ENCODE peak calls at places on chromosome 21, in four cellular contexts. E, H, K and U are unnamed samples. For H3K27me3, the result is how much of the 10 kb centered on the place peaks cover.

GRCh38 chr21:17712887-17713286 is 100.2 kb upstream of the BTG3 start:
- DNase-seq in K (no peak), H (no peak), E (no peak), U (no peak)

GRCh38 chr21:29091032-29091431 is 17.6 kb upstream of the CCT8 start:
- DNase-seq in E (no peak), H (peak), K (no peak), U (peak)

GRCh38 chr21:18245493-18245967 is 897 bp downstream of the CHODL start:
- DNase-seq in E (no peak), K (no peak), H (no peak), U (no peak)

GRCh38 chr21:46096596-46096981 is 1.3 kb upstream of the COL6A2 start:
- DNase-seq in H (no peak), K (peak), E (no peak), U (no peak)

GRCh38 chr21:31877558-31877957 is 4.7 kb downstream of the HUNK start:
- DNase-seq in E (no peak), H (no peak), K (no peak), U (no peak)

GRCh38 chr21:45827881-45828579 is 153.5 kb upstream of the COL6A1 start:
- DNase-seq in E (no peak), H (no peak), K (no peak), U (no peak)

GRCh38 chr21:46093668-46094400 is 4.1 kb upstream of the COL6A2 start:
- DNase-seq in K (peak), H (no peak), E (no peak), U (no peak)

GRCh38 chr21:42670884-42671283 is 17.5 kb downstream of the PDE9A start:
- DNase-seq in E (no peak), K (no peak), H (no peak), U (no peak)

GRCh38 chr21:43362306-43362927 is 64.5 kb downstream of the SIK1 start:
- DNase-seq in H (peak), E (peak), K (peak), U (no peak)

GRCh38 chr21:25115021-25115420 is 492.3 kb downstream of the MRPL39 start:
- DNase-seq in K (no peak), E (no peak), H (no peak), U (no peak)

GRCh38 chr21:45695086-45695485 is 51.6 kb downstream of the PCBP3 start:
- DNase-seq in K (no peak), E (no peak), H (no peak), U (no peak)

GRCh38 chr21:17726047-17726446 is 93.1 kb downstream of the C21orf91 start:
- DNase-seq in K (no peak), E (no peak), H (no peak), U (peak)

GRCh38 chr21:45250272-45250671 is 37.4 kb downstream of the POFUT2 start:
- DNase-seq in K (no peak), H (no peak), E (no peak), U (no peak)

GRCh38 chr21:46325073-46325912 is 1.3 kb downstream of the PCNT start:
- DNase-seq in K (peak), E (peak), H (peak), U (peak)

GRCh38 chr21:14737278-14737677 is 191.2 kb upstream of the SAMSN1 start:
- DNase-seq in K (no peak), E (no peak), H (no peak), U (no peak)

GRCh38 chr21:46605759-46606426 is 1.0 kb upstream of the S100B start:
- DNase-seq in E (peak), H (no peak), K (no peak), U (no peak)

GRCh38 chr21:14531927-14532326 is 14.2 kb downstream of the SAMSN1 start:
- DNase-seq in H (no peak), K (no peak), E (no peak), U (no peak)

GRCh38 chr21:44872568-44873355 is 728 bp downstream of the PTTG1IP start:
- DNase-seq in E (peak), H (peak), K (peak), U (no peak)

GRCh38 chr21:15204140-15204774 is 139.5 kb upstream of the NRIP1 start:
- DNase-seq in H (no peak), E (no peak), K (no peak), U (no peak)

GRCh38 chr21:42233067-42233981 is 14.4 kb downstream of the ABCG1 start:
- DNase-seq in H (peak), K (no peak), E (peak), U (peak)

GRCh38 chr21:20343186-20343585 is 655.0 kb upstream of the NCAM2 start:
- DNase-seq in K (no peak), E (no peak), H (no peak), U (no peak)

GRCh38 chr21:20802631-20803260 is 195.5 kb upstream of the NCAM2 start:
- DNase-seq in E (no peak), K (no peak), H (no peak), U (no peak)

GRCh38 chr21:35399002-35399401 is 349.9 kb upstream of the RUNX1 start:
- DNase-seq in K (no peak), E (no peak), H (no peak), U (no peak)
- TF ChIP-seq CTCF in K (no peak), E (no peak), H (no peak), U (no peak)

DNA sequence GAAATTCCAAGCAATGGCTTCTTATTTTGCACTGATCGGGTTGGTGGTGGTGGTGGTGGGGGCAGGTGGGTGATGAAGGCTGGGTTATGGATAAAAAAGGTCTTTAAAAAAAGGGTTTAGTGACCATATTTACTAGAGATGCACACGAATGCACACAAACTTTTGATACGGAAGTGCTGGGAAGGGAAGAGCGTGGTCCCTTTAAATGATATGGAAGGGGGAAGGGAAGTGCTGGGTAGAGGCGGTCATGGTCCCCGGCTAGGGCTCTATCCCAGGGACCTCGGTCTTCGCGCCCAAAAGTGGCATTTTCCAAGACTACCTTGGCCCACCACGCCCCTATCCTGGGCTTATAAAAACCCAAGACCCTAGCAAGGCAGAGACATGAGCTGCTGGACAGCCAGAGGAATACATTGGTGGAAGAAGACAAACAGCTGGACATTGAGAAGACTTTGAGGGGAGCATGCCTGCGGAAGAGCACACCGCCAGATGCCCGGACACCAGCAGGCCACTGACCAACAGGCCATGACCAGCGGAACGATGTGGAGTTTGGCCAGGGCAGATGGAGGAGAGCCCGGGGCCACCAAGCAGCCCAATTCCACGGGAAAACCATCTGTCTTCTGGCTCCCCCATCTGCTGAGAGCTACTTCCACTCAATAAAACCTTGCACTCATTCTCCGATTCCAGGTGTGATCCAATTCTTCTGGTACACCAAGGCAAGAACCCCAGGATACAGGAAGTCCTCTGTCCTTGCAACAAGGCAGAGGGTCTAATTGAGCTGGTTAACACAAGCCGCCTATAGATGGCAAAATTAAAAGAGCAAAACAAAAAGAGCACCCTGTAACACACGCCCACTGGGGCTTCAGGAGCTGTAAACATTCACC is 1720.2 kb downstream of the MRPL39 start:
- DNase-seq in K (no peak), H (no peak), E (no peak), U (no peak)
- H3K4me3 ChIP-seq in K (no peak), H (no peak), E (no peak), U (no peak)

GRCh38 chr21:33021667-33022066 is 4.1 kb upstream of the OLIG2 start:
- DNase-seq in H (no peak), K (no peak), E (no peak), U (no peak)

GRCh38 chr21:33022828-33023573 is 2.7 kb upstream of the OLIG2 start:
- DNase-seq in E (no peak), H (no peak), K (no peak), U (no peak)

GRCh38 chr21:33023574-33024277 is 2.0 kb upstream of the OLIG2 start:
- DNase-seq in E (no peak), K (no peak), H (no peak), U (no peak)

GRCh38 chr21:33021150-33021549 is 4.6 kb upstream of the OLIG2 start:
- DNase-seq in E (no peak), K (no peak), H (no peak), U (no peak)

DNA sequence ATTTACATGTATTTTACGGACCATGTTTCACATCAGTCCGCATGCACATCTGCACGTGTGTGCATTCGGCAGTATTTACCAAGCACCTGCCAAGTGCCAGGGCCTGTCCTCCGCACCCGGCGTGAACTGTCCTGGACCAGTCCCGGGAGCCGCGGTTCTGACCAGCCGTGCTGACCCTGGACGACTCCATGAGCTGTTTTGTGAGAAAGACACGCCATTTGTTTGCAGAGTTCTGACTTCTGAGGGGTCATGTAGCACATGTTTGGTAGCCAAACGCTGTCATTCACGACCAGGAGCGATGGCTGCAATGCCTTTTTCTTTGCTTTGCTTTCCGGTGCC is 3.3 kb upstream of the OLIG2 start:
- DNase-seq in H (no peak), K (no peak), E (no peak), U (no peak)
- H3K27me3 ChIP-seq in H (half or more), K (under half), E (half or more), U (half or more)

DNA sequence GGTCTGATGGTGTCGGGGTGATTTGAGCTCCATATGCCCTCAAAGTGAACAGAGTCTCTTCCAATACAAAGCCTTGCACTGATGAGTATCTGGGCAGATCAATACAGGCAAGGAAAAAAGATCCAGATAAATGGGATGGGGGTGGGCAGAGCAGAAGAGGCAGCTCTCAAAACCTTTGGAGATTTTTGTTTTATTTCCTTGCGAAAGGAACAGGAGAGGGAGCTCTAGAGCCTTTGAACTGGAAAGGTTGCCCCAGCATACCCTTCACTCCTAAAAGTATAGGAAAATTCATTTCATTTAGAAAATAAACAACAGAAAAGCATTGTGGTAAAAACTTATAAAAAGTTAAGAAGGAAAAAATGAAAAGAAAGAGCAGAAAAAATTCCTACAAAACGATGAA is 31.4 kb upstream of the OLIG2 start:
- DNase-seq in H (peak), K (no peak), E (no peak), U (peak)
- TF ChIP-seq CTCF in H (peak), K (no peak), E (peak), U (peak)

GRCh38 chr21:26170471-26171309 is at the start of gene APP:
- DNase-seq in E (peak), K (peak), H (peak), U (no peak)
- H3K4me3 ChIP-seq in E (peak), K (peak), H (peak), U (peak)

GRCh38 chr21:26781331-26781730 is 63.9 kb downstream of the ADAMTS1 start:
- DNase-seq in E (no peak), K (no peak), H (no peak), U (no peak)
- H3K27me3 ChIP-seq in E (under half), K (under half), H (under half), U (under half)

DNA sequence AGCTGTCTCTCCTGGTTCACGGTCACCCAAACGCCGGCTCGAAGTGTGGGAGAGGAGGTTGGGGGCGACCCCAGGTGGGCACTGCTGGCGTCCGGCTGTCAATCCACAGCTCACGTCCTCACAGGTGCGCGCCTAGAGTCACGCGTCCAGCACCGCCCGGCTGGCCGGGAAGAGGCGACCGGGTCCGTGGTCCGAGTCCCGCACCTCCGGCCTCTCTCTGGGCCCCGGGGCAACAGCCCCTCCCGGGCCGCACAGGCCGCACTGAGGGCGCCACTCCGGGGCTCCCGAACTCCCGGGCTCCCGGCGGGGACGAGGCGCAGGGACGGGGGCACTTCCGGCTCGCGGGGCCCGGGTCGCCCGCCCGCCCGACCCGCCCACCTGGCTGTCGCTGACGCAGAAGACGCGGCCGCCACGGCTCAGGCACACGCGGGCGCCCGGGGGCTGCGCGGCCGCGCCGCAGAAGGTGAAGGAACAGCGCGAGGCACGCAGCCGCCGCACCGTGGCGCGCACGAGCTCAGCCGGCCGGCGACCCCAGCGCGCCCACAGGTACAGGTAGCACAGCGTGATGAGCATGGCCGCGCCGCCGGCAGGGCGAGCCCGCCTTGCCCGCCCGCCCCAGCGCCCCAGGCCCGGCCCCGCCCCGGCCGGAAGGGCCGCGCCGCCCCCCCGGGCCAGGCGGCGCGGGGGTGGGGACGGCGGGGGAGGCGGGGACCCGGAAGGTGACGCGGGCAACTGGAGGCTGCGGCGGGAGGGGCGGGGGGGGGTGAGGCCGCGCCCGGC is at the start of gene HLCS:
- DNase-seq in H (peak), E (peak), K (peak), U (peak)
- TF ChIP-seq CTCF in H (no peak), E (no peak), K (peak), U (peak)

DNA sequence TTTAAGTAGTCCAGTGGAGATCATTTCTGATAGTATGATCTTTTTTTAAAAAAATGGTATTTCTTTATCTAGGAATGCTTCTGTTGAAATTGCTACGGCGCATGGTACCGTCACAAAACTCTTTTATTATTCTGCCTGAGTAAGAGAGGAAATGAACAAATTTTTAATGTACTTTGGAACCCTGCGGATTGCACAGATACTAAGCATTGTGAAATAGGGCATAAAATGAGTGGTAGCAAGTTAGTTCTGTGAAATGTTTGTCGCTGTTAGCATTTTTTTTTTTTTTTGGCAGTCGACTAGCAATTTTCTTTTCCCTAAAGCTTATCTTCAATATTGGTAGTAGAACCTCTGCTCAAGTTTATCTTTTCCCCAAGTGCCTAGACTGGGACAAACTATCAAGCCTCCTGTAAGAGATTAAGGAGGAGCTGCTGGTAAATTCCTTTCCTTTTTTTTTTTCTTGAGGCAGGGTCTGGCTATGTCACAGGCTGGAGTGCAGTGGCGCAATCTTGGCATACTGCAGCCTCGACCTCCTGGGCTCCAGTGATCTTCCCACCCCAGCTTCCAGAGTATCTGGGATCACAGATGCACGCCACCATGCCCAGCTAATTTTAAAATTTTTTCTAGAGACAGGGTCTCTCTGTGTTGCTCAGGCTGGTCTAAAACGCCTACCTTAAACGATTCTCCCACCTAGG is 2.2 kb downstream of the ITSN1 start:
- DNase-seq in E (no peak), H (peak), K (no peak), U (peak)
- H3K4me3 ChIP-seq in E (peak), H (peak), K (peak), U (no peak)

GRCh38 chr21:33112670-33113596 is 43.0 kb downstream of the OLIG1 start:
- DNase-seq in K (no peak), H (no peak), E (no peak), U (no peak)

GRCh38 chr21:33112151-33112550 is 42.2 kb downstream of the OLIG1 start:
- DNase-seq in E (no peak), H (no peak), K (no peak), U (no peak)

GRCh38 chr21:33109574-33110339 is 39.8 kb downstream of the OLIG1 start:
- DNase-seq in E (no peak), H (no peak), K (no peak), U (peak)

GRCh38 chr21:33111577-33111976 is 41.6 kb downstream of the OLIG1 start:
- DNase-seq in H (no peak), E (no peak), K (no peak), U (no peak)

GRCh38 chr21:33110340-33110715 is 40.4 kb downstream of the OLIG1 start:
- DNase-seq in H (no peak), K (no peak), E (no peak), U (no peak)
- H3K27me3 ChIP-seq in H (half or more), K (under half), E (half or more), U (under half)

GRCh38 chr21:37587203-37587602 is 220.6 kb downstream of the DYRK1A start:
- DNase-seq in K (no peak), E (no peak), H (no peak), U (no peak)

GRCh38 chr21:37580690-37581089 is 214.1 kb downstream of the DYRK1A start:
- DNase-seq in K (no peak), E (no peak), H (no peak), U (no peak)

GRCh38 chr21:37578471-37579126 is 212.0 kb downstream of the DYRK1A start:
- DNase-seq in E (no peak), H (no peak), K (no peak), U (no peak)

GRCh38 chr21:37579356-37579755 is 212.8 kb downstream of the DYRK1A start:
- DNase-seq in H (no peak), E (no peak), K (no peak), U (no peak)

GRCh38 chr21:37582613-37583012 is 216.0 kb downstream of the DYRK1A start:
- DNase-seq in H (peak), E (no peak), K (peak), U (no peak)
- TF ChIP-seq CTCF in H (peak), E (peak), K (peak), U (peak)